ENCODE peak calls at places on chromosomes 5 and 9, in eight cellular contexts. I, E, A, G, C, T, Z and J are unnamed samples.

GRCh38 chr5:135600971-135601381 is 22.2 kb upstream of the CXCL14 start:
- DNase-seq in I (no peak), C (no peak), Z (no peak), A (no peak), E (no peak), G (no peak), T (no peak), J (no peak)

GRCh38 chr5:15620501-15620900 is 120.5 kb downstream of the FBXL7 start:
- DNase-seq in T (no peak), Z (no peak), A (peak; percentile 66), G (no peak), C (no peak), E (peak; percentile 53), I (no peak), J (peak; percentile 3)

GRCh38 chr9:127417130-127418036 is 6.8 kb upstream of the ZNF79 start:
- DNase-seq in A (no peak), I (peak; percentile 57), G (no peak), T (no peak), E (no peak), Z (peak; percentile 55), C (no peak), J (no peak)

GRCh38 chr5:27748847-27749246 is 710.5 kb upstream of the CDH9 start:
- DNase-seq in T (no peak), E (no peak), C (no peak), Z (no peak), A (peak; percentile 5), G (no peak), I (no peak), J (no peak)

GRCh38 chr5:144577676-144578075 is 407.0 kb downstream of the KCTD16 start:
- DNase-seq in A (no peak), I (no peak), E (no peak), G (no peak), Z (no peak), C (no peak), T (no peak), J (no peak)

GRCh38 chr5:54553659-54554207 is 36.2 kb downstream of the SNX18 start:
- DNase-seq in E (no peak), C (no peak), A (no peak), Z (no peak), G (no peak), T (no peak), I (no peak), J (peak; percentile 72)

GRCh38 chr5:96288166-96288844 is 144.7 kb downstream of the PCSK1 start:
- DNase-seq in Z (no peak), G (no peak), A (peak; percentile 37), E (no peak), C (no peak), T (no peak), I (no peak), J (no peak)

GRCh38 chr5:36481721-36482120 is 124.7 kb upstream of the SLC1A3 start:
- DNase-seq in Z (no peak), C (no peak), T (no peak), A (no peak), I (no peak), E (no peak), G (no peak), J (no peak)

GRCh38 chr5:103674321-103674720 is 111.7 kb upstream of the NUDT12 start:
- DNase-seq in C (no peak), A (peak; percentile 16), T (no peak), I (no peak), Z (no peak), G (no peak), E (no peak), J (no peak)

GRCh38 chr5:7261049-7261448 is 134.9 kb upstream of the ADCY2 start:
- DNase-seq in Z (peak; percentile 88), E (no peak), T (no peak), I (peak; percentile 10), A (peak; percentile 39), G (no peak), C (peak; percentile 46), J (peak; percentile 1)

GRCh38 chr9:93156475-93157008 is 22.5 kb upstream of the NINJ1 start:
- DNase-seq in Z (no peak), I (no peak), G (no peak), E (no peak), A (no peak), T (no peak), C (no peak), J (no peak)

GRCh38 chr9:98986866-98987653 is 43.4 kb downstream of the COL15A1 start:
- DNase-seq in G (peak; percentile 61), A (no peak), Z (no peak), T (no peak), E (no peak), I (no peak), C (no peak), J (no peak)

GRCh38 chr5:102815560-102816324 is 60.6 kb downstream of the PAM start:
- DNase-seq in I (no peak), C (no peak), Z (no peak), E (no peak), T (no peak), A (peak; percentile 44), G (no peak), J (no peak)

GRCh38 chr5:159304961-159305595 is 25.2 kb downstream of the IL12B start:
- DNase-seq in T (no peak), A (peak; percentile 83), G (no peak), Z (no peak), I (no peak), C (no peak), E (no peak), J (peak; percentile 15)

GRCh38 chr5:138448481-138449398 is 9.9 kb downstream of the REEP2 start:
- DNase-seq in T (no peak), G (no peak), I (peak; percentile 62), A (peak; percentile 94), C (peak; percentile 44), E (no peak), Z (no peak), J (peak; percentile 37)

GRCh38 chr9:109520475-109521132 is 22.5 kb upstream of the PTPN3 start:
- DNase-seq in G (peak; percentile 35), T (peak; percentile 71), E (peak; percentile 56), I (peak; percentile 69), A (peak; percentile 87), Z (peak; percentile 79), C (peak; percentile 82), J (peak; percentile 77)

GRCh38 chr5:4228708-4229107 is 633.1 kb downstream of the IRX1 start:
- DNase-seq in C (no peak), E (no peak), A (no peak), Z (no peak), G (no peak), I (no peak), T (no peak), J (peak; percentile 61)

GRCh38 chr5:59358005-59358404 is 535.5 kb downstream of the PDE4D start:
- DNase-seq in I (no peak), A (no peak), C (no peak), G (no peak), Z (no peak), E (no peak), T (no peak), J (no peak)

GRCh38 chr9:91714020-91714721 is 235.9 kb downstream of the ROR2 start:
- DNase-seq in T (peak; percentile 78), Z (peak; percentile 75), G (peak; percentile 70), A (peak; percentile 84), I (peak; percentile 75), E (peak; percentile 83), C (no peak), J (peak; percentile 79)

GRCh38 chr9:122051401-122052346 is 41.4 kb downstream of the TTLL11 start:
- DNase-seq in T (no peak), A (peak; percentile 46), Z (no peak), G (no peak), C (no peak), I (no peak), E (no peak), J (no peak)

GRCh38 chr9:14179449-14179848 is 134.5 kb downstream of the NFIB start:
- DNase-seq in A (no peak), G (no peak), I (no peak), Z (no peak), C (no peak), T (peak; percentile 20), E (no peak), J (peak; percentile 16)

GRCh38 chr5:34709861-34710673 is 53.9 kb downstream of the RAI14 start:
- DNase-seq in T (no peak), C (no peak), A (peak; percentile 97), I (no peak), E (no peak), Z (no peak), G (no peak), J (no peak)

GRCh38 chr5:125894383-125894782 is 528.8 kb upstream of the GRAMD2B start:
- DNase-seq in G (no peak), E (no peak), T (no peak), I (no peak), A (peak; percentile 49), Z (no peak), C (no peak), J (no peak)

GRCh38 chr9:28960602-28961001 is 1387.3 kb upstream of the C9orf72 start:
- DNase-seq in T (no peak), A (no peak), C (no peak), E (no peak), Z (no peak), I (no peak), G (no peak), J (no peak)